ENCODE peak calls at places on chromosome 16, in eight cellular contexts. I is suprapubic skin, K is EL, W is posterior vena cava, E is ovary, P is psoas muscle, A is ureter, L is SK-N-SH. J is an unnamed sample.

GRCh38 chr16:68885321-68885720 is 42.0 kb downstream of the TANGO6 start:
- DNase-seq in I (no peak), K (no peak), W (no peak), E (no peak), P (no peak), A (no peak), L (no peak), J (no peak)

GRCh38 chr16:641326-642188 is at the start of gene MCRIP2:
- DNase-seq in I (no peak), K (peak; percentile 83), W (peak; percentile 94), E (peak; percentile 92), P (peak; percentile 94), A (peak; percentile 84), L (peak; percentile 93), J (no peak)

GRCh38 chr16:1770328-1771071 is 843 bp downstream of the NME3 start:
- DNase-seq in I (no peak), K (peak; percentile 45), W (peak; percentile 90), E (peak; percentile 88), P (peak; percentile 84), A (peak; percentile 80), L (peak; percentile 76), J (peak; percentile 45)

GRCh38 chr16:29809850-29810698 is 1.9 kb upstream of the PRRT2 start:
- DNase-seq in I (no peak), K (no peak), W (no peak), E (peak; percentile 55), P (peak; percentile 54), A (no peak), L (no peak), J (no peak)

GRCh38 chr16:80583466-80583865 is 42.7 kb downstream of the DYNLRB2 start:
- DNase-seq in I (no peak), K (peak; percentile 79), W (no peak), E (no peak), P (no peak), A (no peak), L (no peak), J (no peak)

GRCh38 chr16:81821422-81822128 is 42.5 kb downstream of the PLCG2 start:
- DNase-seq in I (no peak), K (no peak), W (no peak), E (no peak), P (no peak), A (no peak), L (no peak), J (no peak)

GRCh38 chr16:70728145-70728544 is 42.3 kb upstream of the MTSS2 start:
- DNase-seq in I (no peak), K (no peak), W (no peak), E (no peak), P (no peak), A (no peak), L (no peak), J (no peak)

GRCh38 chr16:81524382-81524781 is 79.8 kb downstream of the CMIP start:
- DNase-seq in I (no peak), K (no peak), W (peak; percentile 64), E (no peak), P (peak; percentile 26), A (no peak), L (no peak), J (no peak)

GRCh38 chr16:22683730-22684280 is 130.2 kb upstream of the HS3ST2 start:
- DNase-seq in I (no peak), K (no peak), W (no peak), E (no peak), P (no peak), A (no peak), L (no peak), J (no peak)

GRCh38 chr16:87832759-87833502 is 36.4 kb downstream of the SLC7A5 start:
- DNase-seq in I (no peak), K (no peak), W (no peak), E (no peak), P (no peak), A (no peak), L (no peak), J (no peak)